ENCODE peak calls at places on chromosomes 6 and 20, in four cellular contexts. One of them, this sample, is unnamed.
A peak's percentile ranks its signal among the peaks of the same experiment; 100 is the strongest.

GRCh38 chr20:35269055-35269781 is 8.7 kb downstream of the MMP24OS start:
- DNase-seq in fibroblast of mammary gland: peak; percentile 58
- DNase-seq in omental fat pad: no peak
- DNase-seq in Calu3: peak; percentile 90
- DNase-seq in this sample: peak; percentile 90

GRCh38 chr6:40803897-40804702 is 216.9 kb upstream of the LRFN2 start:
- DNase-seq in fibroblast of mammary gland: no peak
- DNase-seq in omental fat pad: no peak
- DNase-seq in Calu3: no peak
- DNase-seq in this sample: no peak

GRCh38 chr6:44388135-44388487 is 605 bp downstream of the CDC5L start:
- DNase-seq in fibroblast of mammary gland: no peak
- DNase-seq in omental fat pad: no peak
- DNase-seq in Calu3: no peak
- DNase-seq in this sample: peak; percentile 20

GRCh38 chr20:32036252-32036651 is 15.8 kb upstream of the HCK start:
- DNase-seq in fibroblast of mammary gland: no peak
- DNase-seq in omental fat pad: no peak
- DNase-seq in Calu3: no peak
- DNase-seq in this sample: no peak

GRCh38 chr6:45310118-45310788 is 17.9 kb upstream of the RUNX2 start:
- DNase-seq in fibroblast of mammary gland: no peak
- DNase-seq in omental fat pad: no peak
- DNase-seq in Calu3: no peak
- DNase-seq in this sample: no peak

GRCh38 chr20:38113401-38114325 is 51.4 kb downstream of the TGM2 start:
- DNase-seq in fibroblast of mammary gland: no peak
- DNase-seq in omental fat pad: no peak
- DNase-seq in Calu3: peak; percentile 86
- DNase-seq in this sample: no peak

GRCh38 chr6:90496191-90496590 is 90.7 kb downstream of the MAP3K7 start:
- DNase-seq in fibroblast of mammary gland: no peak
- DNase-seq in omental fat pad: no peak
- DNase-seq in Calu3: no peak
- DNase-seq in this sample: no peak

GRCh38 chr20:51526105-51526470 is 16.4 kb downstream of the NFATC2 start:
- DNase-seq in fibroblast of mammary gland: no peak
- DNase-seq in omental fat pad: no peak
- DNase-seq in Calu3: no peak
- DNase-seq in this sample: no peak

GRCh38 chr20:46698788-46699187 is 9.5 kb upstream of the TP53RK start:
- DNase-seq in fibroblast of mammary gland: no peak
- DNase-seq in omental fat pad: no peak
- DNase-seq in Calu3: no peak
- DNase-seq in this sample: no peak

GRCh38 chr20:15916623-15917022 is 656.6 kb downstream of the KIF16B start:
- DNase-seq in fibroblast of mammary gland: no peak
- DNase-seq in omental fat pad: no peak
- DNase-seq in Calu3: no peak
- DNase-seq in this sample: no peak

GRCh38 chr6:150631283-150631981 is 31.7 kb downstream of the PLEKHG1 start:
- DNase-seq in fibroblast of mammary gland: no peak
- DNase-seq in omental fat pad: no peak
- DNase-seq in Calu3: no peak
- DNase-seq in this sample: no peak

GRCh38 chr6:34520645-34521462 is 35.3 kb downstream of the SPDEF start:
- DNase-seq in fibroblast of mammary gland: no peak
- DNase-seq in omental fat pad: no peak
- DNase-seq in Calu3: no peak
- DNase-seq in this sample: no peak

GRCh38 chr20:20664795-20665194 is 47.6 kb downstream of the RALGAPA2 start:
- DNase-seq in fibroblast of mammary gland: peak; percentile 38
- DNase-seq in omental fat pad: no peak
- DNase-seq in Calu3: no peak
- DNase-seq in this sample: no peak

GRCh38 chr20:20663841-20664240 is 48.6 kb downstream of the RALGAPA2 start:
- DNase-seq in fibroblast of mammary gland: no peak
- DNase-seq in omental fat pad: no peak
- DNase-seq in Calu3: no peak
- DNase-seq in this sample: no peak

GRCh38 chr20:20666359-20666758 is 46.1 kb downstream of the RALGAPA2 start:
- DNase-seq in fibroblast of mammary gland: no peak
- DNase-seq in omental fat pad: no peak
- DNase-seq in Calu3: no peak
- DNase-seq in this sample: no peak

GRCh38 chr20:20665933-20666332 is 46.5 kb downstream of the RALGAPA2 start:
- DNase-seq in fibroblast of mammary gland: no peak
- DNase-seq in omental fat pad: no peak
- DNase-seq in Calu3: no peak
- DNase-seq in this sample: no peak

GRCh38 chr20:20665200-20665599 is 47.2 kb downstream of the RALGAPA2 start:
- DNase-seq in fibroblast of mammary gland: no peak
- DNase-seq in omental fat pad: no peak
- DNase-seq in Calu3: no peak
- DNase-seq in this sample: no peak
- TF ChIP-seq CTCF in fibroblast of mammary gland: no peak
- TF ChIP-seq CTCF in omental fat pad: no peak
- TF ChIP-seq CTCF in Calu3: no peak
- TF ChIP-seq CTCF in this sample: no peak

GRCh38 chr6:8888468-8888867 is 453.1 kb upstream of the SLC35B3 start:
- DNase-seq in fibroblast of mammary gland: no peak
- DNase-seq in omental fat pad: no peak
- DNase-seq in Calu3: no peak
- DNase-seq in this sample: no peak
- TF ChIP-seq CTCF in fibroblast of mammary gland: peak; percentile 11
- TF ChIP-seq CTCF in omental fat pad: no peak
- TF ChIP-seq CTCF in Calu3: no peak
- TF ChIP-seq CTCF in this sample: peak; percentile 59

GRCh38 chr6:72665599-72665998 is 43.7 kb downstream of the KCNQ5 start:
- DNase-seq in fibroblast of mammary gland: no peak
- DNase-seq in omental fat pad: no peak
- DNase-seq in Calu3: no peak
- DNase-seq in this sample: no peak

GRCh38 chr6:72674842-72675241 is 53.0 kb downstream of the KCNQ5 start:
- DNase-seq in fibroblast of mammary gland: no peak
- DNase-seq in omental fat pad: no peak
- DNase-seq in Calu3: no peak
- DNase-seq in this sample: no peak

GRCh38 chr6:72672906-72673305 is 51.0 kb downstream of the KCNQ5 start:
- DNase-seq in fibroblast of mammary gland: no peak
- DNase-seq in omental fat pad: no peak
- DNase-seq in Calu3: no peak
- DNase-seq in this sample: peak; percentile 17

GRCh38 chr6:72669324-72669723 is 47.5 kb downstream of the KCNQ5 start:
- DNase-seq in fibroblast of mammary gland: no peak
- DNase-seq in omental fat pad: no peak
- DNase-seq in Calu3: no peak
- DNase-seq in this sample: no peak
- TF ChIP-seq CTCF in fibroblast of mammary gland: no peak
- TF ChIP-seq CTCF in omental fat pad: no peak
- TF ChIP-seq CTCF in Calu3: no peak
- TF ChIP-seq CTCF in this sample: no peak

DNA sequence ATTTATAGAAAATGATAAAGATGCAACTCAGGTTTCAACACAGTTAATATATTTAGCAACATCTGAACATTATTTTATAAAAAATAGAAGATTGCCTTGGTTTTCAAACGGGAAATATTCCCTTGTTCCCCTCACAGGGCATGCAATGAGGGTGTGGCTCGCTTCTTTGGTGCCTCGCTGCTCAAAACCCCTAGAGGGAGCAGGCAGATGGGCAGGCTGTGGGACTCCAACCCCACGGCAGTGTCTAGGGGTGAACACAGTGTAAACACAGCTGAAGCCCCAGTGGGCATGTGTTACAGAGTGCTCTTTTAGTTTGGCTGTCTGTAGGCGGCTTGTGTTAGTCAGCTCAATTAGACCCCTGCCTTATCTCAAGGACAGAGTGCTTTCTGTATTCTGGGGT is 560.8 kb upstream of the IMPG1 start:
- DNase-seq in fibroblast of mammary gland: no peak
- DNase-seq in omental fat pad: no peak
- DNase-seq in Calu3: no peak
- DNase-seq in this sample: peak; percentile 72
- TF ChIP-seq CTCF in fibroblast of mammary gland: no peak
- TF ChIP-seq CTCF in omental fat pad: no peak
- TF ChIP-seq CTCF in Calu3: no peak
- TF ChIP-seq CTCF in this sample: peak; percentile 62

GRCh38 chr20:9457055-9457454 is 57.3 kb upstream of the LAMP5 start:
- DNase-seq in fibroblast of mammary gland: no peak
- DNase-seq in omental fat pad: no peak
- DNase-seq in Calu3: no peak
- DNase-seq in this sample: no peak

GRCh38 chr20:9460518-9460917 is 53.9 kb upstream of the LAMP5 start:
- DNase-seq in fibroblast of mammary gland: peak; percentile 43
- DNase-seq in omental fat pad: no peak
- DNase-seq in Calu3: peak; percentile 2
- DNase-seq in this sample: no peak

GRCh38 chr20:9454781-9455180 is 59.6 kb upstream of the LAMP5 start:
- DNase-seq in fibroblast of mammary gland: peak; percentile 69
- DNase-seq in omental fat pad: no peak
- DNase-seq in Calu3: no peak
- DNase-seq in this sample: no peak

DNA sequence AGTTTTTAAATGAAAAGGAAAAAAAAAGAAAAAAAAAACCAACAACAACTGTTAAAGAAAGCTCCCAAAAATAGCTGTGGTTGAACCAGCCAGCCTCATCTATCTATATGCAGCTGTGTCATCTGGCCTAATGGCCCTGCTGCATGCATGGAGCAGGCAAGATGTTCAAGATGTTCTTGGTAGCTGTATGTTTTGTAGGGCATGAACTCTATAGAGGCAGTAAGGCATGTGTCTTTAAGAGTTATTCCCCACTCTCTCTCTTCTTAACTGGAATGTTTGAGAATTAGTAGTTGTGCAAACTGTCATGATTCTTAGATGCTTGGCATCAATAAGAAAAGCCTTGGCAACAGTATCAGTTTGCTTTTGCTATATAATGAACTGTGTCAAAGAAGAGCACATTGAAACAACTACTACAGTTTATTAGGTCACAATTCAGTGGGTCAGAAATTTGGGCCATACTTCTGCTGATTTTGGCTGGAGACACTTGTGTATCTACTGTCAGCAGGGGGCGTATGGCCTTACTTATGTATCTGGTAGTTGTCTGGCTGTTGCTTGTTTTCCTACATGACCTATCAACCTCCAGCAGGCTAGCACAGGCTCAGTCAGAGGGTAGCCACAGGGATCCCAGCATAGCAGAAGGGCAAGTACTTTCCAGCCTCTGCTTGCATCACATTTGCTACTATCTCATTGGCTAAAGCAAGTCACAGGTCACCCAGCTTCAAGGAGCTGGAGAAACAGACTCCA is 56.1 kb upstream of the LAMP5 start:
- DNase-seq in fibroblast of mammary gland: peak; percentile 61
- DNase-seq in omental fat pad: no peak
- DNase-seq in Calu3: peak; percentile 13
- DNase-seq in this sample: no peak
- TF ChIP-seq CTCF in fibroblast of mammary gland: peak; percentile 46
- TF ChIP-seq CTCF in omental fat pad: no peak
- TF ChIP-seq CTCF in Calu3: no peak
- TF ChIP-seq CTCF in this sample: peak; percentile 36

GRCh38 chr6:46629698-46630097 is 22.9 kb downstream of the CYP39A1 start:
- DNase-seq in fibroblast of mammary gland: no peak
- DNase-seq in omental fat pad: no peak
- DNase-seq in Calu3: no peak
- DNase-seq in this sample: no peak

GRCh38 chr6:46628976-46629375 is 23.6 kb downstream of the CYP39A1 start:
- DNase-seq in fibroblast of mammary gland: no peak
- DNase-seq in omental fat pad: no peak
- DNase-seq in Calu3: no peak
- DNase-seq in this sample: no peak

GRCh38 chr6:46626976-46627375 is 25.6 kb downstream of the CYP39A1 start:
- DNase-seq in fibroblast of mammary gland: no peak
- DNase-seq in omental fat pad: no peak
- DNase-seq in Calu3: no peak
- DNase-seq in this sample: no peak

GRCh38 chr6:46628498-46628897 is 24.1 kb downstream of the CYP39A1 start:
- DNase-seq in fibroblast of mammary gland: no peak
- DNase-seq in omental fat pad: no peak
- DNase-seq in Calu3: no peak
- DNase-seq in this sample: no peak

DNA sequence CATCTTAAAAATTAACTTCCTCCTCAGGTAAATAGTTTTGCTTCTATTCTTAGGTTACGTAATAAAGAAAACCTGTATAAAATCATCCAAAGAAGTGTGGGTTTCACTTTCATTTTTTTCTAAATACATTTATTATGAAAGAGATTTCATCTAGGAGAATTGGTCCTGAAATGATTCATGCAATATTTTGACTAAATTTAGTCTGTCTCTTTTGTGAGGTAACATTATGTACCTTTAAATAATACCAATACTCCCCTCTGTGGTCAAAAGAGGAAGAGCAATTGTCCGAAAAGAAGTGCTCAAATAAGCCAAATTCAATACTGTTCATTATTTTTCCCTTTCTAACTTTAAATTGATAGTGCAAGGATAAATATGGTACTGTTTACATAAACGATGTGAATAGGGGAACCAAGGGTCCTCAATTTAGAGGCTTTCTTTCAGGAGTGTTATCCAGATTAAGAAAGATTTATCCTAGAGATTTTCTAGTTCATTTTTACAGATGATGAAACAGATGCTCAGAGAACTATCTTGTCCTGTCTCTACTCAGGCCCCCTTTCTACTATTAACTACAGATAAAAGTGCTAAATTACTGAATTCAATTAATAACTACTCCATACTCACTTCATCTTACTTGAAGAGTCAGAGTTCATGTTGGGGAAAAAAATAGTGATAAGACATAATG is 26.2 kb downstream of the CYP39A1 start:
- DNase-seq in fibroblast of mammary gland: peak; percentile 53
- DNase-seq in omental fat pad: no peak
- DNase-seq in Calu3: peak; percentile 16
- DNase-seq in this sample: no peak
- TF ChIP-seq CTCF in fibroblast of mammary gland: peak; percentile 70
- TF ChIP-seq CTCF in omental fat pad: no peak
- TF ChIP-seq CTCF in Calu3: peak; percentile 36
- TF ChIP-seq CTCF in this sample: peak; percentile 70